ENCODE peak calls at places on chromosomes 2 and 18, in six cellular contexts. B is astrocyte, Z is tibial nerve, L is upper lobe of left lung, H is PC-3, E is fibroblast of pulmonary artery. U is an unnamed sample.

GRCh38 chr2:62498739-62499138 is 7.3 kb downstream of the TMEM17 start:
- DNase-seq in B (no peak), L (no peak), H (no peak), E (no peak), Z (no peak), U (no peak)

GRCh38 chr18:59272221-59272888 is 899 bp downstream of the RAX start:
- DNase-seq in Z (no peak), E (no peak), L (no peak), B (no peak), H (no peak), U (no peak)

GRCh38 chr2:10220516-10221391 is 82.0 kb upstream of the HPCAL1 start:
- DNase-seq in B (peak), E (peak), L (no peak), H (peak), Z (no peak), U (no peak)

GRCh38 chr2:239047420-239047819 is 199.5 kb downstream of the TWIST2 start:
- DNase-seq in B (no peak), Z (no peak), L (no peak), H (no peak), E (no peak), U (no peak)

GRCh38 chr2:42196403-42197267 is 27.5 kb downstream of the EML4 start:
- DNase-seq in E (peak), Z (peak), L (peak), B (peak), H (peak), U (peak)

GRCh38 chr2:25586726-25587144 is 86.6 kb downstream of the DTNB start:
- DNase-seq in L (no peak), E (no peak), B (peak), Z (no peak), H (no peak), U (peak)

GRCh38 chr2:191488135-191488534 is 189.8 kb upstream of the NABP1 start:
- DNase-seq in L (no peak), B (peak), H (no peak), Z (no peak), E (no peak), U (no peak)

GRCh38 chr2:170354409-170354808 is 176.5 kb downstream of the MYO3B start:
- DNase-seq in H (no peak), B (no peak), E (no peak), Z (no peak), L (no peak), U (no peak)

GRCh38 chr2:11669454-11670291 is at the start of gene NTSR2:
- DNase-seq in L (peak), Z (no peak), B (peak), E (peak), H (no peak), U (no peak)

GRCh38 chr2:98571121-98571701 is 37.1 kb downstream of the COA5 start:
- DNase-seq in B (no peak), E (no peak), Z (no peak), L (no peak), H (no peak), U (no peak)

GRCh38 chr2:10407841-10408648 is 40.1 kb downstream of the ODC1 start:
- DNase-seq in L (peak), Z (peak), B (peak), E (peak), H (peak), U (peak)

GRCh38 chr18:31232779-31233424 is 70.2 kb upstream of the DSC1 start:
- DNase-seq in Z (no peak), L (no peak), H (no peak), E (no peak), B (no peak), U (no peak)

GRCh38 chr2:9806656-9807055 is 36.6 kb upstream of the TAF1B start:
- DNase-seq in H (no peak), Z (no peak), E (no peak), B (no peak), L (no peak), U (no peak)

DNA sequence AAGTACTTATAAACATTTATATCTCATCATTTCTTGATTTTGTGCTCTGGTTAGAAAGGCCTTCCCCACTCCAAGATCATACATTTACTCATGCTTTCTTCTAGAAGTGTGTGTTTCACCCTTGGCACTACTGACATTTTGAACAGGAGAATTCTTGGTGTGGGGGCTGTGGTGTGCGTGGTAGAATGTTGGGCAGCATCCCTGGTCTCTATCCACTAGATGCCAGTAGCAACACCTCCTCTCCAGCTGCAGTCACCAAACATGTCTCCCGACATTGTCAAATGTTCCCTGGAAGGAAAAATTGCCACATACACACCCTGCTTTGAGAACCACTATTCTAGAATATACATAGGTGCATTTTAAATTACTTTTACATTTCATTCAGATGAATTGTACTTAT is 8.7 kb upstream of the TGIF1 start:
- DNase-seq in H (peak), B (no peak), E (peak), Z (no peak), L (peak), U (no peak)
- TF ChIP-seq CTCF in H (peak), B (peak), E (peak), Z (peak), L (no peak), U (no peak)

GRCh38 chr2:214401580-214401979 is 9.3 kb upstream of the VWC2L start:
- DNase-seq in E (no peak), H (peak), B (no peak), Z (no peak), L (no peak), U (no peak)
- H3K4me3 ChIP-seq in E (no peak), H (no peak), B (no peak), Z (no peak), L (no peak), U (no peak)

DNA sequence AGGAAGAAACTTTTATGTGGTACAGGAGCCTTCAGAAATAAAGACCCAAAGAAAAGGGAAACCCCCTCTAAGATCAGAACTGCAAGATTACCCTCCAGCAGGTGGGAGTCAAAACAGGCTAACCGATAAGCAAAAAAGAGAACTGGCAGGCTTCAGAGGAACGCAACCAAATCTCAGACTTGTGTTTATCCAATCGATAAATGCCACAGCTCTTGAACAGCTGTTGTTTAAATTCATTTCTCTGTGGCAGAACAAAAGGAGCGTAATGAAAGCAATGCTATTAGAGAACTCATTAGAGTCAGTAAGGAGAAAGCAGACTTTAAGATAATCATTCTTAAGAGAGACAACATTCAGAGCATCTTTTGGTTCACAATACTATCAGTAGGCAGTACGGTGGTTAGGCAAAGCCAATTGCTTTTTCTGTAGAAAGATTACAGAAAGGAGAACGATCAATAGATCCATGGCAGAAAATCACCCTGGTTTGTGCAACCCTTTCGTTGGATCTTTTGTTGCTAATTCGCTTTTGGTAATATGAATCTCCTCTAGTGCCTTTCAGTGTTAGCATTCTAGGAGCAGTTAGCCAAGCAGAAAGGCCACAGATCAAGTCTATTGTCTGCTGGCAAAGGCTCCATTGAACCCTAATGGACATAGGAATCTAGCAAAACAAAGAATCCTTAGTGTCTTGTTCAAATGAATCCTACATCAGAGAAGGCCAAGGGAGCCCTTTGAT is 476.4 kb upstream of the CHST9 start:
- DNase-seq in B (no peak), L (no peak), Z (no peak), H (no peak), E (no peak), U (no peak)
- TF ChIP-seq CTCF in B (no peak), L (no peak), Z (no peak), H (no peak), E (no peak), U (no peak)

GRCh38 chr2:143259368-143259958 is 130.2 kb downstream of the ARHGAP15 start:
- DNase-seq in Z (peak), H (peak), E (peak), B (peak), L (peak), U (peak)

GRCh38 chr2:143258126-143258892 is 129.1 kb downstream of the ARHGAP15 start:
- DNase-seq in L (no peak), E (no peak), H (no peak), Z (no peak), B (no peak), U (no peak)

GRCh38 chr2:143264851-143265250 is 135.6 kb downstream of the ARHGAP15 start:
- DNase-seq in E (peak), B (peak), L (no peak), Z (peak), H (peak), U (no peak)

GRCh38 chr2:143263045-143263625 is 133.9 kb downstream of the ARHGAP15 start:
- DNase-seq in E (no peak), L (no peak), B (no peak), H (peak), Z (no peak), U (no peak)

DNA sequence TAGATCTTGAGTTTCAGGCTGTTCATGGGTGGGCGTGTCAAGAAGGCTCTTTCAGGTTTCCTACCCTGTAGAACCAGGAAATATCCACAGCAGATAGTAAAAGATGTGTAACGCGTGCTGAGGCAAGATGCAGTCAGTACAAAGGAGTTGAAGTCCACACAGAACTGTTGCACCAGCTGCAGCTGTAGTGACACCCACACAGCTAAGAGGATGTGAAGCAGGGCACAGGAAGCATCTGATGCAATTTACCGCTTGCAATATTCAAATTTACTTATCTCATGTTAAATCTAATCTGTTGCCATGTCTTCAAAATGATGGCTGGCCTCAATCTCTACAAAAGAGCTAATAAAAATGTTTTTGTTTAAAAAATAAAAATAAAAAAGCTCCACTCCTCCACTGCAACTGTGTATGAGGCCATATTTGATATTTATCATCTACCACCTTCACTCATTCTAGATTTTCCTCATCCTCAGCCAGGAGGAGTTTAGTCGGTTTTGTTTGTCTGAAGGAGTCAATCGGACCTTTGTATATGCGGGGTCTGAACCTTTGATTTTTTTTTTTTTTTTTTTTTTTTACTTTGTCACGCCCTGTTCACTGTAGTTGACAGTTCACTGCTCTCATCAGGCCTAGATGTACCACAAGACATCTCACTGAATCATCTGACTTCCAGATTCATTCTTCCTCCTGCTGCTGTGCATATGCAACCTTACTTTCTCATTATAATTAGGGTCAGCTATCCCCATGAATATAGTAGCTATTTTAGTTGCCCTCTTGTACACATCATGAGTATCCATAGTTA is 133.0 kb downstream of the ARHGAP15 start:
- DNase-seq in Z (no peak), L (peak), H (no peak), B (no peak), E (no peak), U (peak)
- H3K4me3 ChIP-seq in Z (no peak), L (no peak), H (no peak), B (no peak), E (no peak), U (no peak)

DNA sequence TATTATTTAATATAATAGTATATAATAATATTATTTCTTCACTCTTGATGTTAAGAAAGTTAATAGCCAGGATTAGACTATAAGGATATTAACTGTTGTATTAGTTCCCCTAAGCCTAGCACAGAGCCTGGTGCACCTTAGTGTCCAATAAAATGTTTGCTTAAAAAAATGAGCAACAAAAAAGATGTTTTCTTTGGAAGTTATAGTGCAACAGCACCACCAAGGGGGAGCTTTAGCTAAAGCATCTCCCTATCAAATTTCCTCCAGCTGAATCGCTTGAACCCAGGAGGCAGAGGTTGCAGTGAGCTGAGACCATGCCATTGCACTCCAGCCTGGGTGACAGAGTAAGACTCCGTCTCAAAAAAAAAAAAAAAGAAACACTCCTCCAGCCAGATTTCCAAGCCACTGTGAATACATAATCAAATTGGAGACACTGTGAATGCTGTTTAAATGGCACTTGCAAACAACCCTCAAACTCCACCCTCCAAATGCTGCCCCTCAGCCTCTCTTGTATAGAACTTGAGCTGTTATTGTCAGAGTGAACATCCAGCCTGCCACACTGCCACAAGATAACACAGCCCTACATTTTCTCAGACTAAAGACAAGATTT is 221.9 kb downstream of the DYM start:
- DNase-seq in E (peak), B (no peak), Z (no peak), H (peak), L (no peak), U (no peak)
- TF ChIP-seq CTCF in E (peak), B (peak), Z (peak), H (peak), L (peak), U (peak)

GRCh38 chr2:3302751-3303582 is 74.7 kb downstream of the EIPR1 start:
- DNase-seq in H (no peak), B (no peak), Z (no peak), E (no peak), L (no peak), U (no peak)
- H3K4me3 ChIP-seq in H (no peak), B (no peak), Z (no peak), E (peak), L (no peak), U (no peak)

DNA sequence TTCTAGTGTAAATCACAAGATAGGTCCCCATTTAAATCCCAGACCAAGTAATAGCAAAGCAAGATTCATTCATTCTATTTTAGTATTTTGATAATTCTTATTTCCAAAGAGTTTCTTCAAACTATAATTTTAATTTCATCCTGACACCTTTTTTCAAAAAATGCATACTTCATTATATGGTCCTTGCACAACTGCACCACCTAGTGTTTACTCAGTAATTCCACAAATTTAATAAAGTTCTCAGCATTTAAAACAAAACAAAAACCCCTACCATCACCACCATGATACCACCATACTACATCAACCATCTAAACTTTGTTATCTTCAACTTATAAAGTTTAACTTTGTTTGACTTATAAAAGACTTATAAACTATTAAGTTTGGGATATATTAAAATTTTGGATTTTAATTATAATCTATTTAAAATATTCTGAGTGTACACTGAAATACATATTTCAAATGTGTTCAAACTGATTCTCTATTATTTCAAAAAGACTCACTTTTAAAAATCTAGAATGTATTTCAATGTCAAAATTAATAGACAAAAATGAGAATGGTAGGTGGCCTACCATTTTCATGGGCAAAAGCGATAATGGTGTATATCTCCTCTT is 44.2 kb downstream of the WDPCP start:
- DNase-seq in E (peak), B (no peak), L (no peak), H (peak), Z (no peak), U (no peak)
- TF ChIP-seq CTCF in E (peak), B (peak), L (no peak), H (peak), Z (no peak), U (peak)

DNA sequence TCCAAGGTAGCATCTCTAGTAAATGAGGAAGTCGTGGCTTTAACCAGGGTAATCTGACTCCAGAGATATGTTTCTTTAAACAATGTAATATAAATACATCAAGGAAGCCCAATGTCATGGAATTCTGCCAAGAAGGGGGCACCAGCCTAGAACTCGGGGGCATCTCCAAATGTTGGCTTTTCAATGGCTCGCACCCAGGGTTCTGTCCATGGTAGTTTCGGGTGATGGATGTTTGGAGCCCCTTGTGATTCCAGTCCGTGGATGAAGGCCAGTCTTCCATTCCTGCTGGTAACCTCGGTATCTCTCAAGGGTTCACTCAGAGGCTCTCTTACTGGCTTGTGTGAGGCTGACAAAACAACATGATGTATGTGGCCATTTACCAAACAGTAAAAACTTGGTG is 91.7 kb upstream of the SPHKAP start:
- DNase-seq in H (no peak), E (no peak), L (no peak), B (no peak), Z (no peak), U (no peak)
- H3K4me3 ChIP-seq in H (no peak), E (no peak), L (no peak), B (no peak), Z (no peak), U (no peak)

GRCh38 chr2:6214471-6214870 is 522.3 kb downstream of the SOX11 start:
- DNase-seq in L (no peak), Z (no peak), B (no peak), E (no peak), H (no peak), U (no peak)
- TF ChIP-seq CTCF in L (no peak), Z (no peak), B (no peak), E (no peak), H (peak), U (no peak)